ENCODE peak calls at places on chromosomes 1 and 21, in six cellular contexts. U is H9, K is H1, I is IMR-90, F is mesenchymal stem cell, R is neuronal stem cell. N is an unnamed sample.
A peak's percentile ranks its signal among the peaks of the same experiment; 100 is the strongest.

GRCh38 chr1:88180449-88181108 is 503.5 kb upstream of the PKN2 start:
- DNase-seq in K (peak; percentile 79), R (peak; percentile 80), F (peak; percentile 70), I (peak; percentile 79), U (peak; percentile 86), N (peak; percentile 57)

GRCh38 chr1:218156602-218157001 is 128.5 kb upstream of the RRP15 start:
- DNase-seq in F (no peak), R (peak; percentile 9), I (no peak), K (peak; percentile 70), U (peak; percentile 88), N (peak; percentile 6)

GRCh38 chr1:193431265-193431977 is 245.0 kb upstream of the B3GALT2 start:
- DNase-seq in R (no peak), U (no peak), I (no peak), F (no peak), K (no peak), N (no peak)

GRCh38 chr1:162206749-162207635 is 137.5 kb downstream of the NOS1AP start:
- DNase-seq in K (no peak), R (no peak), U (no peak), I (no peak), F (no peak), N (peak; percentile 31)

GRCh38 chr1:29675481-29676263 is 439.4 kb downstream of the PTPRU start:
- DNase-seq in K (peak; percentile 28), F (no peak), I (no peak), R (no peak), U (peak; percentile 22), N (no peak)

GRCh38 chr1:9239622-9240401 is 5.2 kb downstream of the H6PD start:
- DNase-seq in F (peak; percentile 92), U (no peak), R (no peak), K (no peak), I (peak; percentile 68), N (peak; percentile 72)

GRCh38 chr1:206725053-206725963 is 40.6 kb downstream of the MAPKAPK2 start:
- DNase-seq in R (peak; percentile 32), F (peak; percentile 60), K (peak; percentile 77), I (peak; percentile 51), U (peak; percentile 73), N (no peak)

GRCh38 chr1:234969630-234970370 is 158.8 kb downstream of the TOMM20 start:
- DNase-seq in I (peak; percentile 92), R (no peak), K (peak; percentile 82), U (peak; percentile 80), F (peak; percentile 94), N (peak; percentile 73)

GRCh38 chr1:185741551-185741950 is 7.4 kb downstream of the HMCN1 start:
- DNase-seq in F (no peak), I (peak; percentile 28), K (no peak), U (no peak), R (no peak), N (no peak)

GRCh38 chr1:16409536-16410152 is 27.6 kb downstream of the SPATA21 start:
- DNase-seq in U (no peak), K (no peak), I (no peak), R (no peak), F (no peak), N (no peak)

GRCh38 chr1:248703674-248704073 is 1.1 kb upstream of the OR14I1 start:
- DNase-seq in U (no peak), I (no peak), K (no peak), F (no peak), R (no peak), N (no peak)

GRCh38 chr21:46459356-46460112 is 843 bp downstream of the DIP2A start:
- DNase-seq in R (no peak), U (peak; percentile 48), I (peak; percentile 35), F (peak; percentile 52), K (peak; percentile 63), N (peak; percentile 28)

GRCh38 chr21:45548711-45549491 is 6.7 kb upstream of the SLC19A1 start:
- DNase-seq in I (no peak), R (no peak), U (no peak), K (no peak), F (no peak), N (no peak)

GRCh38 chr1:183881387-183882084 is 76.6 kb downstream of the RGL1 start:
- DNase-seq in F (peak; percentile 76), U (peak; percentile 72), K (peak; percentile 51), I (peak; percentile 86), R (peak; percentile 42), N (peak; percentile 64)

GRCh38 chr1:83760211-83760978 is 238.5 kb downstream of the TTLL7 start:
- DNase-seq in F (no peak), K (no peak), R (no peak), I (no peak), U (no peak), N (peak; percentile 3)

GRCh38 chr1:27872802-27873665 is 690 bp downstream of the THEMIS2 start:
- DNase-seq in F (peak; percentile 23), R (no peak), K (peak; percentile 65), I (peak; percentile 40), U (peak; percentile 58), N (no peak)

DNA sequence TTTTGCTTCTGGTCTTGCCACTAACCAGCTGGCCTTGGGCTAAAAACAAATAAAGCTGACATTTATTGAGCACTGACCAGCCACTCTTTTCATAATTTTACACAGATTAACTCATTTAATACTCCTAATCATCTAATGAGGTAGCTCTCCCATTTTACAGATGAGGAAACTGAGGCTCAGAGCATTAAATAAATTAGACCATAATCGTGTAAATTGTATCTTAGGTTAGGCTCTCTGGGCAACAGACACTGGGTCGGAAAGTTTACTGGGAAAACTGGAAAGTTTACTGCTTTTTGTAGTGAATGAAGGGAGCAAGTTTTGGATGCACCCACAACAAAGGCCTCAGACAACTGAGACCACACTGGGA is 7.3 kb downstream of the BMP8B start:
- DNase-seq in F (no peak), I (no peak), U (no peak), R (no peak), K (no peak), N (no peak)
- H2AK5ac ChIP-seq in F (no peak overlapping the region), I (no peak overlapping the region), U (no peak overlapping the region), R (no peak overlapping the region), K (no peak overlapping the region), N (no peak overlapping the region)

GRCh38 chr1:199794105-199794863 is 233.2 kb upstream of the NR5A2 start:
- DNase-seq in K (no peak), R (no peak), U (no peak), I (no peak), F (no peak), N (no peak)
- H3K14ac ChIP-seq in K (no peak overlapping the region), R (no peak overlapping the region), U (no peak overlapping the region), I (no peak overlapping the region), F (no peak overlapping the region), N (no peak overlapping the region)

GRCh38 chr1:244341455-244342450 is 110.0 kb downstream of the ADSS2 start:
- DNase-seq in F (no peak), R (no peak), K (peak; percentile 59), U (peak; percentile 86), I (no peak), N (peak; percentile 72)
- H2AK5ac ChIP-seq in F (peak overlapping the region; percentile 49), R (peak overlapping the region; percentile 12), K (peak overlapping the region; percentile 29), U (no peak overlapping the region), I (no peak overlapping the region), N (peak overlapping the region; percentile 77)

GRCh38 chr1:82106672-82107071 is 305.9 kb downstream of the ADGRL2 start:
- DNase-seq in I (no peak), F (no peak), R (no peak), K (no peak), U (no peak), N (no peak)
- H3K14ac ChIP-seq in I (no peak overlapping the region), F (no peak overlapping the region), R (no peak overlapping the region), K (no peak overlapping the region), U (no peak overlapping the region), N (no peak overlapping the region)

DNA sequence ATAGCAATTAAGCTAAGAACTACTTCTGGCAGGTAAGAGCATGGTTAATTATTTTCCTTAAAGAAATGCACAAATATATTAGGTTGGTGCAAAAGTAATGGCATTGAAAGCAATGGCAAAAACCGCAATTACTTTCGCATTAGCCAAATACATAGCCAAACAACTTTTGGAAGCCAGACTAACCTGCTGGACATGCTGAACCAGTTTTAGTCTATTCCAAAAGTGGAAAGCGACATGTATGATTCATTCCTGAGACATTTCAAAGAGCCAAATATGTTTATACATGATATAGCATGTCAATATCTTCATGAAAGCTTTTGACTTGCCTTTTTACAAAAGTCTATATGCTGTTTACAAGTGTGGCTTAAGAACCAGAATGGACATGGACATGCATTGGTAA is 23.4 kb upstream of the DR1 start:
- DNase-seq in K (no peak), I (no peak), R (no peak), F (no peak), U (no peak), N (peak; percentile 89)
- H2AK5ac ChIP-seq in K (no peak overlapping the region), I (no peak overlapping the region), R (no peak overlapping the region), F (no peak overlapping the region), U (no peak overlapping the region), N (no peak overlapping the region)

GRCh38 chr1:54362881-54363340 is 43.3 kb downstream of the SSBP3 start:
- DNase-seq in U (no peak), R (no peak), F (peak; percentile 51), I (peak; percentile 33), K (no peak), N (no peak)
- H3K14ac ChIP-seq in U (no peak overlapping the region), R (no peak overlapping the region), F (no peak overlapping the region), I (peak overlapping the region; percentile 65), K (no peak overlapping the region), N (no peak overlapping the region)

GRCh38 chr1:210438928-210439841 is 110.5 kb downstream of the HHAT start:
- DNase-seq in U (no peak), R (no peak), K (no peak), I (peak; percentile 98), F (peak; percentile 96), N (peak; percentile 95)
- H2AK5ac ChIP-seq in U (no peak overlapping the region), R (no peak overlapping the region), K (peak overlapping the region; percentile 86), I (peak overlapping the region; percentile 89), F (peak overlapping the region; percentile 100), N (peak overlapping the region; percentile 88)